ENCODE peak calls at places on chromosome 9, in seven cellular contexts. G is fibroblast of mammary gland, P is heart right ventricle, S is A549, H is IMR-90, V is transverse colon, B is right lobe of liver. X is an unnamed sample.

GRCh38 chr9:13279284-13280162 is at the start of gene MPDZ:
- DNase-seq in G (peak), P (peak), S (peak), H (peak), V (peak), B (peak), X (no peak)

GRCh38 chr9:108784998-108785397 is 70.8 kb downstream of the ACTL7B start:
- DNase-seq in G (peak), P (peak), S (no peak), H (no peak), V (no peak), B (no peak), X (no peak)

GRCh38 chr9:132589148-132590036 is 7.0 kb downstream of the BARHL1 start:
- DNase-seq in G (no peak), P (no peak), S (no peak), H (no peak), V (no peak), B (no peak), X (no peak)

GRCh38 chr9:3330792-3331420 is 194.9 kb downstream of the RFX3 start:
- DNase-seq in G (peak), P (no peak), S (peak), H (peak), V (no peak), B (no peak), X (no peak)

GRCh38 chr9:93589688-93590087 is 13.3 kb downstream of the PHF2 start:
- DNase-seq in G (peak), P (no peak), S (no peak), H (peak), V (no peak), B (peak), X (no peak)

GRCh38 chr9:78666818-78667429 is 370.0 kb downstream of the PSAT1 start:
- DNase-seq in G (peak), P (no peak), S (no peak), H (peak), V (no peak), B (no peak), X (no peak)

GRCh38 chr9:22084336-22085035 is 75.4 kb upstream of the CDKN2B start:
- DNase-seq in G (peak), P (no peak), S (no peak), H (peak), V (no peak), B (no peak), X (peak)

GRCh38 chr9:81772144-81772543 is 82.8 kb upstream of the TLE1 start:
- DNase-seq in G (no peak), P (no peak), S (no peak), H (peak), V (no peak), B (no peak), X (no peak)

GRCh38 chr9:134068742-134069535 is 1.1 kb upstream of the BRD3 start:
- DNase-seq in G (peak), P (no peak), S (no peak), H (peak), V (no peak), B (no peak), X (no peak)

GRCh38 chr9:89367726-89368437 is 49.6 kb downstream of the SECISBP2 start:
- DNase-seq in G (no peak), P (no peak), S (no peak), H (no peak), V (no peak), B (no peak), X (no peak)

GRCh38 chr9:132411091-132411508 is 1.1 kb downstream of the CFAP77 start:
- DNase-seq in G (peak), P (peak), S (peak), H (peak), V (peak), B (no peak), X (peak)

GRCh38 chr9:134010774-134011173 is 14.5 kb upstream of the BRD3OS start:
- DNase-seq in G (no peak), P (no peak), S (no peak), H (no peak), V (no peak), B (peak), X (peak)

GRCh38 chr9:114296338-114296737 is 26.6 kb upstream of the ORM1 start:
- DNase-seq in G (no peak), P (no peak), S (no peak), H (no peak), V (no peak), B (no peak), X (no peak)

GRCh38 chr9:136327313-136327971 is at the start of gene GPSM1:
- DNase-seq in G (peak), P (peak), S (no peak), H (peak), V (peak), B (no peak), X (no peak)

GRCh38 chr9:35236692-35237091 is 74.9 kb downstream of the UNC13B start:
- DNase-seq in G (no peak), P (no peak), S (no peak), H (no peak), V (peak), B (no peak), X (no peak)

GRCh38 chr9:133658442-133659431 is 22.6 kb downstream of the DBH start:
- DNase-seq in G (peak), P (peak), S (peak), H (peak), V (peak), B (peak), X (peak)

GRCh38 chr9:14203366-14204056 is 110.4 kb downstream of the NFIB start:
- DNase-seq in G (peak), P (peak), S (no peak), H (no peak), V (peak), B (peak), X (no peak)

GRCh38 chr9:125807065-125807464 is 59.9 kb downstream of the PBX3 start:
- DNase-seq in G (peak), P (no peak), S (peak), H (peak), V (no peak), B (no peak), X (no peak)

GRCh38 chr9:90870646-90871326 is 69.2 kb downstream of the SYK start:
- DNase-seq in G (peak), P (no peak), S (peak), H (peak), V (peak), B (no peak), X (peak)

GRCh38 chr9:126511426-126511825 is 102.3 kb upstream of the LMX1B start:
- DNase-seq in G (no peak), P (no peak), S (no peak), H (peak), V (no peak), B (no peak), X (no peak)

GRCh38 chr9:113154936-113155335 is 4.1 kb downstream of the SLC31A2 start:
- DNase-seq in G (peak), P (no peak), S (no peak), H (peak), V (no peak), B (no peak), X (no peak)

GRCh38 chr9:137945581-137945980 is 68.0 kb downstream of the CACNA1B start:
- DNase-seq in G (peak), P (no peak), S (peak), H (no peak), V (no peak), B (no peak), X (no peak)

GRCh38 chr9:129553277-129553676 is 67.6 kb downstream of the C9orf50 start:
- DNase-seq in G (no peak), P (no peak), S (no peak), H (no peak), V (no peak), B (no peak), X (no peak)

GRCh38 chr9:134175291-134175807 is 11.0 kb upstream of the RNU6ATAC start:
- DNase-seq in G (no peak), P (no peak), S (peak), H (no peak), V (peak), B (peak), X (no peak)

GRCh38 chr9:113711251-113711650 is 164.9 kb upstream of the ZNF618 start:
- DNase-seq in G (no peak), P (no peak), S (no peak), H (no peak), V (no peak), B (no peak), X (no peak)

GRCh38 chr9:110317921-110318320 is 19.7 kb downstream of the TXNDC8 start:
- DNase-seq in G (no peak), P (no peak), S (no peak), H (no peak), V (no peak), B (no peak), X (no peak)
- TF ChIP-seq CTCF in G (no peak), P (no peak), S (no peak), H (no peak), V (no peak), B (no peak), X (no peak)

GRCh38 chr9:37295796-37296195 is 126.7 kb upstream of the GRHPR start:
- DNase-seq in G (no peak), P (no peak), S (no peak), H (no peak), V (no peak), B (no peak), X (no peak)
- TF ChIP-seq CTCF in G (peak), P (no peak), S (peak), H (no peak), V (no peak), B (no peak), X (no peak)

GRCh38 chr9:6106576-6107339 is 91.3 kb upstream of the RANBP6 start:
- DNase-seq in G (peak), P (peak), S (peak), H (peak), V (no peak), B (no peak), X (peak)
- TF ChIP-seq CTCF in G (peak), P (peak), S (peak), H (no peak), V (no peak), B (peak), X (peak)

GRCh38 chr9:27471789-27472585 is 52.1 kb upstream of the IFNK start:
- DNase-seq in G (peak), P (no peak), S (no peak), H (no peak), V (no peak), B (no peak), X (no peak)

GRCh38 chr9:27476870-27477269 is 47.2 kb upstream of the IFNK start:
- DNase-seq in G (no peak), P (no peak), S (no peak), H (no peak), V (no peak), B (no peak), X (no peak)

GRCh38 chr9:27475057-27475456 is 49.0 kb upstream of the IFNK start:
- DNase-seq in G (no peak), P (no peak), S (no peak), H (no peak), V (no peak), B (no peak), X (no peak)

GRCh38 chr9:27473135-27473534 is 51.0 kb upstream of the IFNK start:
- DNase-seq in G (peak), P (no peak), S (no peak), H (no peak), V (peak), B (peak), X (no peak)

DNA sequence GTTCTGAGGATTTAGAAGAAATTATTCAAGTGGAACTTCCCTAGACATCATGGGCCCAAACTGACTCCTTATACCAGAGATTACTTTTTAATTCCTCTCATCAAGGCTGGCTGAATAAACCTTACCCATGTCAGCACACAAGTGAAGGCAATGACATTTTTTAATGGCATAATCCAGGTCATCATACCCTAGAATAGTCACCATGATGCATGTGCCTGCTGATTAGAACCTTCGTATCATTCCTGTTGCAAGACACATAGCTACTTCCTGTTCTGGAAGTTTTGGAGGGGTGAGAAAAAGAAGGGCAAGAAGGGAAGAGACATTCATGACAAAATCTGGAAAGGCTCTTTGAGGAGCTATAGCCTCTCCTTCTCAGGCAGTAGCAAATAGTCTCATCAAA is 49.7 kb upstream of the IFNK start:
- DNase-seq in G (no peak), P (no peak), S (no peak), H (no peak), V (no peak), B (no peak), X (no peak)
- TF ChIP-seq CTCF in G (no peak), P (no peak), S (no peak), H (no peak), V (no peak), B (no peak), X (no peak)

DNA sequence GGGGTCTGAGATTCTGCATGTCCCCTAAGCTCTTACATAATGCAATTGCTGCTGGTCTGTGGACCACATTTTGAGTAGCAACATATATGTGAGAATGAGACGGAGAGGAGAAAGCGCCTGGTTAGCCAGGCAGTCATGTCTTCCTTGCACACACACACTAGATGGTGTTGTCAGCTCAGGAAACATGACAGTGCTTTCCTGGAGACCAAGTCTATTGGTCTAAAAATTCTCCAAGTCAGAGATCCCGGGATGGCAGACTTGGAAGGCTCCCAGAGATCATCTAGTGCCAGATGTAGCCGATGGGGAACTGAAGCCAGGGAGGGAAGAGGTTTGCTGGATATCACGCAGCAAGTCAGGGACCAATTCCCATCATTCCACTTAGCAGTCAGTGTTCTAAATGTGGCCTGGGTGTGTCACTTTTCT is 53.4 kb downstream of the GALNT12 start:
- DNase-seq in G (peak), P (peak), S (peak), H (peak), V (peak), B (no peak), X (no peak)
- TF ChIP-seq CTCF in G (peak), P (peak), S (peak), H (peak), V (peak), B (no peak), X (no peak)

DNA sequence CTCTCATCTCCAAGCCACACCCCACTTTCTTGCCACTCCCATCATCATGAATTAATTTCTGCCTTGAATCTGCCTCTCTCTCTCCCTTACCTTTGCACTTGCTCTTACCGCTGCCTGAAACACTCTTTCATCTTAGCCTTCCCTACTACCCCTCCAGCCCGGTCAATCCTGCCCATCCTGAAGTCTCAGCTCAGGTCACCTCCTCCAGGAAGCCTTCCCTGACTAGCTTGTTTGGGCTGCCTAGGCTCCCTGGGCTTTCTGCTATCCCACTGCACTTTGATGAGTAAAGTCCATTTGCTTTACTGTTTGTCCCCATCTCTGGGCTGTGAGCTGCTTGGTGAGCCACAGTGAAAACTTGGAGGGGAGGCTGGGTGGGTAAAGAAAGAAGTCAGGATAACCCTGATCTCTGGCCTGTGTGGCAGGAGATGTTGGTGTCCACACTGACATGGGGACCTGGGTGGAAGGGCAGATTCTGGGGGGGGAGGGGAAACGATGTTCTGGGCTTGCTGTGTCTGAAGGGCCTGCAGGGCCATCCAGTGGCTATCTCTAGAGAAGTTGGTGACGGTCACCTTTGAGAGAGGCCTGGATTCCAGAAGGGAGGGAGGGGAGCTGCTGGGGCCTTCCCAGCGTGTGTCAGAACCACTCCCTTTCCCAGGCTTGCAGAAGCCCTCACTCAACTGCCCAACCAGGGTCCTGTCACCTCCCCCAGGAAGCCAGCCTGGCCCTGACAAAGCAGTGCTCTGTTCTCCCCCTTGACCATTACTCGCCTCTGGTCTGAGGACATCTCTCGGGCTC is 75.0 kb upstream of the DAB2IP start:
- DNase-seq in G (no peak), P (no peak), S (no peak), H (no peak), V (no peak), B (no peak), X (no peak)
- TF ChIP-seq CTCF in G (no peak), P (no peak), S (no peak), H (no peak), V (no peak), B (no peak), X (no peak)

DNA sequence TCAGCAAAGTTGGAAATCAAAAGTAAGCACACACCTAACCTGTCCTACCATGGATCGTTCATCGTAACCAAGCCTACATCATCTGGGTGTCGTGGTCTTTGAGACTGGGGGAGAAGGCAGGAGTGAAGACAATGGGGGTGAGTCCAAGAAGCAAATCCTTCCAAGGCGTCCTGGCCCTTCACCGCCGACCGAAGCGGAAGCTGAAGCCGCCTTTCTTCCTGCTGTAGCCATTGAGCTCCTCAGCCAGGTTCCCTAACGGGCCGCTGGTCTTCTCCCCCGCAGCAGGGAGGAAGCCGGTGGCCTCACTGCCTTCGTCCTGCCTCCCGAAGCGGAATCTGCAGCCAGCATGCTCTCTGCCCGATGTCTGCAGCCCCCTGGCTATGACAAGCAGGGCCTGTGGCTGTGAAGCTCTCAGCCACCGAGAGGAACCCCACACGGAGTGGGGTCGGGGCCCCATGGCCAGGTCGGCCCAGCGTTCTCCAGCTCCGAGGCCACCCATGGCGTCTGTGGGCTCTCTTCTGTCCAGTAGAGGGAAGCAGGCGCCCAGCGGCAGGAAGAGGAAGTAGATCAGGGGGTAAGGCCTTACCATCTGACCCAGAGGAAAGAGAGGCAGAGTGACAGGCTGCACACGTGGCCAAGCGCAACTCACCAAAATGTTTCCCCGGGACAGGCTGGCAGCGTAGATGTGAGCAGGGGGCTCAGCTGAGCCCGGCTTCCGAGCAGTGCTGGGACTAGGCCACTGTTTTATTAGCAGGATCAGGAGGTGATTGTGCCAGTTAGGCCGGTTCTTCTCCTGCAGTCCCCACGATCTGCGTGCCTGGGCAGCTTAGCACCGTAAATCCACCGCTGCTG is 3.1 kb downstream of the QRFP start:
- DNase-seq in G (no peak), P (peak), S (peak), H (no peak), V (peak), B (no peak), X (no peak)
- TF ChIP-seq CTCF in G (no peak), P (peak), S (peak), H (peak), V (peak), B (peak), X (no peak)

GRCh38 chr9:123353984-123354591 is 1.9 kb upstream of the CRB2 start:
- DNase-seq in G (peak), P (peak), S (peak), H (peak), V (peak), B (peak), X (peak)

GRCh38 chr9:123350590-123351310 is 5.2 kb upstream of the CRB2 start:
- DNase-seq in G (no peak), P (no peak), S (no peak), H (no peak), V (no peak), B (no peak), X (no peak)

GRCh38 chr9:123354806-123355508 is 1.0 kb upstream of the CRB2 start:
- DNase-seq in G (no peak), P (no peak), S (peak), H (no peak), V (no peak), B (no peak), X (no peak)

GRCh38 chr9:123355761-123356520 is at the start of gene CRB2:
- DNase-seq in G (no peak), P (no peak), S (peak), H (no peak), V (no peak), B (no peak), X (no peak)

GRCh38 chr9:123353041-123353440 is 3.0 kb upstream of the CRB2 start:
- DNase-seq in G (no peak), P (no peak), S (no peak), H (no peak), V (no peak), B (no peak), X (no peak)
- TF ChIP-seq CTCF in G (no peak), P (no peak), S (no peak), H (no peak), V (no peak), B (no peak), X (no peak)